ENCODE peak calls at places on chromosomes 3 and 15, in eight cellular contexts. One of them, this sample, is unnamed.

GRCh38 chr3:55189359-55189801 is 261.5 kb upstream of the LRTM1 start:
- DNase-seq in transverse colon: no peak
- DNase-seq in esophagus squamous epithelium: no peak
- DNase-seq in spleen: no peak
- DNase-seq in uterus: no peak
- DNase-seq in A549: no peak
- DNase-seq in ovary: no peak
- DNase-seq in heart left ventricle: no peak
- DNase-seq in this sample: no peak

GRCh38 chr15:90774731-90775521 is 57.8 kb downstream of the BLM start:
- DNase-seq in transverse colon: no peak
- DNase-seq in spleen: no peak
- DNase-seq in A549: peak; percentile 25
- DNase-seq in ovary: no peak
- DNase-seq in heart left ventricle: no peak
- DNase-seq in esophagus squamous epithelium: no peak
- DNase-seq in uterus: no peak
- DNase-seq in this sample: no peak

GRCh38 chr3:78754066-78754743 is 1013.6 kb downstream of the ROBO1 start:
- DNase-seq in A549: no peak
- DNase-seq in spleen: no peak
- DNase-seq in heart left ventricle: no peak
- DNase-seq in uterus: no peak
- DNase-seq in ovary: no peak
- DNase-seq in esophagus squamous epithelium: no peak
- DNase-seq in transverse colon: no peak
- DNase-seq in this sample: no peak

GRCh38 chr15:51718199-51718598 is 19.3 kb downstream of the LYSMD2 start:
- DNase-seq in esophagus squamous epithelium: no peak
- DNase-seq in A549: no peak
- DNase-seq in uterus: no peak
- DNase-seq in heart left ventricle: no peak
- DNase-seq in transverse colon: no peak
- DNase-seq in spleen: no peak
- DNase-seq in ovary: no peak
- DNase-seq in this sample: no peak

GRCh38 chr15:48695088-48695834 is 49.8 kb upstream of the FBN1 start:
- DNase-seq in transverse colon: no peak
- DNase-seq in ovary: no peak
- DNase-seq in spleen: no peak
- DNase-seq in heart left ventricle: no peak
- DNase-seq in A549: no peak
- DNase-seq in esophagus squamous epithelium: no peak
- DNase-seq in uterus: no peak
- DNase-seq in this sample: no peak

GRCh38 chr3:153462550-153462949 is 300.5 kb downstream of the RAP2B start:
- DNase-seq in uterus: no peak
- DNase-seq in heart left ventricle: no peak
- DNase-seq in ovary: no peak
- DNase-seq in esophagus squamous epithelium: no peak
- DNase-seq in transverse colon: no peak
- DNase-seq in spleen: no peak
- DNase-seq in A549: no peak
- DNase-seq in this sample: no peak

GRCh38 chr3:127822166-127822835 is at the start of gene MGLL:
- DNase-seq in transverse colon: peak; percentile 59
- DNase-seq in ovary: no peak
- DNase-seq in heart left ventricle: peak; percentile 57
- DNase-seq in uterus: peak; percentile 30
- DNase-seq in esophagus squamous epithelium: no peak
- DNase-seq in spleen: peak; percentile 82
- DNase-seq in A549: no peak
- DNase-seq in this sample: peak; percentile 37

GRCh38 chr3:155809181-155809580 is 3.1 kb upstream of the C3orf33 start:
- DNase-seq in esophagus squamous epithelium: no peak
- DNase-seq in spleen: no peak
- DNase-seq in ovary: no peak
- DNase-seq in transverse colon: no peak
- DNase-seq in uterus: no peak
- DNase-seq in A549: no peak
- DNase-seq in heart left ventricle: no peak
- DNase-seq in this sample: no peak

GRCh38 chr15:71275566-71276354 is 160.5 kb downstream of the THSD4 start:
- DNase-seq in ovary: no peak
- DNase-seq in uterus: no peak
- DNase-seq in heart left ventricle: no peak
- DNase-seq in esophagus squamous epithelium: no peak
- DNase-seq in spleen: no peak
- DNase-seq in transverse colon: no peak
- DNase-seq in A549: no peak
- DNase-seq in this sample: no peak

GRCh38 chr15:80904941-80905532 is 84.6 kb downstream of the MESD start:
- DNase-seq in spleen: peak; percentile 39
- DNase-seq in uterus: no peak
- DNase-seq in heart left ventricle: no peak
- DNase-seq in esophagus squamous epithelium: no peak
- DNase-seq in A549: no peak
- DNase-seq in ovary: no peak
- DNase-seq in transverse colon: no peak
- DNase-seq in this sample: no peak

GRCh38 chr15:50176869-50177268 is 5.1 kb upstream of the SLC27A2 start:
- DNase-seq in transverse colon: no peak
- DNase-seq in heart left ventricle: no peak
- DNase-seq in ovary: no peak
- DNase-seq in uterus: no peak
- DNase-seq in A549: no peak
- DNase-seq in esophagus squamous epithelium: no peak
- DNase-seq in spleen: no peak
- DNase-seq in this sample: no peak

GRCh38 chr15:79017953-79018352 is 72.6 kb downstream of the RASGRF1 start:
- DNase-seq in transverse colon: no peak
- DNase-seq in ovary: no peak
- DNase-seq in uterus: no peak
- DNase-seq in spleen: no peak
- DNase-seq in heart left ventricle: no peak
- DNase-seq in A549: no peak
- DNase-seq in esophagus squamous epithelium: no peak
- DNase-seq in this sample: no peak

GRCh38 chr3:12948891-12949711 is 107.7 kb upstream of the RPL32 start:
- DNase-seq in ovary: no peak
- DNase-seq in spleen: no peak
- DNase-seq in uterus: no peak
- DNase-seq in esophagus squamous epithelium: no peak
- DNase-seq in heart left ventricle: no peak
- DNase-seq in transverse colon: peak; percentile 24
- DNase-seq in A549: no peak
- DNase-seq in this sample: no peak

GRCh38 chr3:130834476-130834875 is 59.4 kb upstream of the ATP2C1 start:
- DNase-seq in spleen: no peak
- DNase-seq in ovary: no peak
- DNase-seq in transverse colon: no peak
- DNase-seq in heart left ventricle: no peak
- DNase-seq in A549: no peak
- DNase-seq in esophagus squamous epithelium: no peak
- DNase-seq in uterus: no peak
- DNase-seq in this sample: no peak

GRCh38 chr3:13083254-13083653 is 10.0 kb upstream of the IQSEC1 start:
- DNase-seq in uterus: no peak
- DNase-seq in heart left ventricle: no peak
- DNase-seq in A549: no peak
- DNase-seq in transverse colon: no peak
- DNase-seq in spleen: no peak
- DNase-seq in ovary: no peak
- DNase-seq in esophagus squamous epithelium: no peak
- DNase-seq in this sample: no peak

GRCh38 chr15:70201376-70201775 is 103.7 kb upstream of the TLE3 start:
- DNase-seq in A549: no peak
- DNase-seq in spleen: peak; percentile 43
- DNase-seq in heart left ventricle: no peak
- DNase-seq in ovary: no peak
- DNase-seq in uterus: no peak
- DNase-seq in esophagus squamous epithelium: no peak
- DNase-seq in transverse colon: no peak
- DNase-seq in this sample: peak; percentile 42

GRCh38 chr15:44719293-44719999 is 8.1 kb downstream of the B2M start:
- DNase-seq in esophagus squamous epithelium: no peak
- DNase-seq in A549: no peak
- DNase-seq in ovary: no peak
- DNase-seq in transverse colon: no peak
- DNase-seq in spleen: no peak
- DNase-seq in heart left ventricle: no peak
- DNase-seq in uterus: no peak
- DNase-seq in this sample: no peak

GRCh38 chr15:46088486-46089437 is 453.9 kb downstream of the SQOR start:
- DNase-seq in ovary: no peak
- DNase-seq in esophagus squamous epithelium: no peak
- DNase-seq in transverse colon: no peak
- DNase-seq in heart left ventricle: no peak
- DNase-seq in spleen: no peak
- DNase-seq in A549: no peak
- DNase-seq in uterus: no peak
- DNase-seq in this sample: no peak

GRCh38 chr3:189937302-189938255 is 183.1 kb downstream of the P3H2 start:
- DNase-seq in uterus: no peak
- DNase-seq in A549: peak; percentile 38
- DNase-seq in transverse colon: no peak
- DNase-seq in spleen: no peak
- DNase-seq in heart left ventricle: no peak
- DNase-seq in ovary: no peak
- DNase-seq in esophagus squamous epithelium: no peak
- DNase-seq in this sample: no peak

GRCh38 chr15:39304931-39305728 is 275.7 kb upstream of the THBS1 start:
- DNase-seq in heart left ventricle: no peak
- DNase-seq in transverse colon: no peak
- DNase-seq in uterus: no peak
- DNase-seq in ovary: no peak
- DNase-seq in spleen: no peak
- DNase-seq in A549: no peak
- DNase-seq in esophagus squamous epithelium: no peak
- DNase-seq in this sample: no peak

GRCh38 chr15:72585659-72586058 is 68.8 kb upstream of the GOLGA6B start:
- DNase-seq in transverse colon: no peak
- DNase-seq in ovary: no peak
- DNase-seq in heart left ventricle: no peak
- DNase-seq in uterus: no peak
- DNase-seq in spleen: no peak
- DNase-seq in esophagus squamous epithelium: no peak
- DNase-seq in A549: no peak
- DNase-seq in this sample: no peak

GRCh38 chr15:101269479-101270223 is 7.6 kb downstream of the SELENOS start:
- DNase-seq in A549: no peak
- DNase-seq in esophagus squamous epithelium: no peak
- DNase-seq in heart left ventricle: no peak
- DNase-seq in transverse colon: no peak
- DNase-seq in spleen: no peak
- DNase-seq in uterus: no peak
- DNase-seq in ovary: no peak
- DNase-seq in this sample: peak; percentile 38

GRCh38 chr3:112995800-112996199 is 5.0 kb downstream of the GTPBP8 start:
- DNase-seq in A549: no peak
- DNase-seq in heart left ventricle: no peak
- DNase-seq in transverse colon: no peak
- DNase-seq in esophagus squamous epithelium: no peak
- DNase-seq in spleen: no peak
- DNase-seq in ovary: no peak
- DNase-seq in uterus: no peak
- DNase-seq in this sample: no peak

GRCh38 chr3:112987710-112988334 is 3.0 kb upstream of the GTPBP8 start:
- DNase-seq in transverse colon: no peak
- DNase-seq in heart left ventricle: no peak
- DNase-seq in ovary: no peak
- DNase-seq in esophagus squamous epithelium: no peak
- DNase-seq in uterus: no peak
- DNase-seq in A549: no peak
- DNase-seq in spleen: no peak
- DNase-seq in this sample: no peak

GRCh38 chr3:112990672-112991602 is at the start of gene GTPBP8:
- DNase-seq in heart left ventricle: peak; percentile 91
- DNase-seq in transverse colon: peak; percentile 95
- DNase-seq in A549: peak; percentile 84
- DNase-seq in uterus: peak; percentile 88
- DNase-seq in spleen: peak; percentile 98
- DNase-seq in esophagus squamous epithelium: peak; percentile 56
- DNase-seq in ovary: peak; percentile 88
- DNase-seq in this sample: peak; percentile 93
- TF ChIP-seq POLR2A in heart left ventricle: peak; percentile 75
- TF ChIP-seq POLR2A in transverse colon: peak; percentile 98
- TF ChIP-seq POLR2A in A549: peak; percentile 61
- TF ChIP-seq POLR2A in uterus: peak; percentile 88
- TF ChIP-seq POLR2A in spleen: no peak
- TF ChIP-seq POLR2A in esophagus squamous epithelium: no peak
- TF ChIP-seq POLR2A in ovary: peak; percentile 84
- TF ChIP-seq POLR2A in this sample: peak; percentile 99

GRCh38 chr3:94365006-94365405 is 302.1 kb downstream of the NSUN3 start:
- DNase-seq in ovary: no peak
- DNase-seq in uterus: no peak
- DNase-seq in spleen: no peak
- DNase-seq in esophagus squamous epithelium: no peak
- DNase-seq in A549: no peak
- DNase-seq in transverse colon: peak; percentile 17
- DNase-seq in heart left ventricle: no peak
- DNase-seq in this sample: no peak
- H3K27ac ChIP-seq in ovary: no peak overlapping the region
- H3K27ac ChIP-seq in uterus: no peak overlapping the region
- H3K27ac ChIP-seq in spleen: no peak overlapping the region
- H3K27ac ChIP-seq in esophagus squamous epithelium: no peak overlapping the region
- H3K27ac ChIP-seq in A549: no peak overlapping the region
- H3K27ac ChIP-seq in transverse colon: no peak overlapping the region
- H3K27ac ChIP-seq in heart left ventricle: no peak overlapping the region
- H3K27ac ChIP-seq in this sample: no peak overlapping the region

GRCh38 chr3:137032465-137033120 is 74.8 kb downstream of the IL20RB start:
- DNase-seq in A549: peak; percentile 68
- DNase-seq in esophagus squamous epithelium: peak; percentile 3
- DNase-seq in heart left ventricle: peak; percentile 83
- DNase-seq in spleen: peak; percentile 89
- DNase-seq in ovary: peak; percentile 88
- DNase-seq in transverse colon: peak; percentile 89
- DNase-seq in uterus: peak; percentile 84
- DNase-seq in this sample: peak; percentile 88

GRCh38 chr3:137041251-137041650 is 83.5 kb downstream of the IL20RB start:
- DNase-seq in uterus: no peak
- DNase-seq in heart left ventricle: no peak
- DNase-seq in esophagus squamous epithelium: no peak
- DNase-seq in A549: no peak
- DNase-seq in ovary: no peak
- DNase-seq in spleen: no peak
- DNase-seq in transverse colon: no peak
- DNase-seq in this sample: no peak

GRCh38 chr3:137039570-137039969 is 81.8 kb downstream of the IL20RB start:
- DNase-seq in esophagus squamous epithelium: no peak
- DNase-seq in ovary: no peak
- DNase-seq in uterus: no peak
- DNase-seq in transverse colon: no peak
- DNase-seq in A549: no peak
- DNase-seq in spleen: no peak
- DNase-seq in heart left ventricle: no peak
- DNase-seq in this sample: no peak

GRCh38 chr3:137035631-137036030 is 77.8 kb downstream of the IL20RB start:
- DNase-seq in heart left ventricle: no peak
- DNase-seq in A549: peak; percentile 28
- DNase-seq in esophagus squamous epithelium: no peak
- DNase-seq in ovary: no peak
- DNase-seq in uterus: no peak
- DNase-seq in spleen: no peak
- DNase-seq in transverse colon: no peak
- DNase-seq in this sample: no peak
- TF ChIP-seq CTCF in heart left ventricle: no peak
- TF ChIP-seq CTCF in A549: peak; percentile 18
- TF ChIP-seq CTCF in esophagus squamous epithelium: no peak
- TF ChIP-seq CTCF in ovary: no peak
- TF ChIP-seq CTCF in uterus: no peak
- TF ChIP-seq CTCF in spleen: no peak
- TF ChIP-seq CTCF in transverse colon: peak; percentile 6
- TF ChIP-seq CTCF in this sample: no peak

GRCh38 chr3:72100626-72101187 is 315.8 kb upstream of the PROK2 start:
- DNase-seq in A549: peak; percentile 36
- DNase-seq in heart left ventricle: peak; percentile 85
- DNase-seq in ovary: peak; percentile 84
- DNase-seq in esophagus squamous epithelium: peak; percentile 18
- DNase-seq in uterus: peak; percentile 81
- DNase-seq in spleen: peak; percentile 96
- DNase-seq in transverse colon: peak; percentile 85
- DNase-seq in this sample: peak; percentile 62
- TF ChIP-seq POLR2A in A549: no peak
- TF ChIP-seq POLR2A in heart left ventricle: no peak
- TF ChIP-seq POLR2A in ovary: peak; percentile 52
- TF ChIP-seq POLR2A in esophagus squamous epithelium: no peak
- TF ChIP-seq POLR2A in uterus: peak; percentile 34
- TF ChIP-seq POLR2A in spleen: no peak
- TF ChIP-seq POLR2A in transverse colon: no peak
- TF ChIP-seq POLR2A in this sample: no peak

This sample was measured in body of pancreas.